ENCODE peak calls at places on chromosomes 4 and X, in eight cellular contexts. Z is upper lobe of left lung, X is H1, G is suprapubic skin, S is GM12878, L is SK-N-SH, N is sigmoid colon, P is transverse colon. W is an unnamed sample.

GRCh38 chr4:107083-107443 is 17.2 kb upstream of the ZNF718 start:
- DNase-seq in Z (no peak), X (no peak), G (no peak), S (no peak), L (no peak), N (no peak), P (no peak), W (no peak)

GRCh38 chrX:131841496-131842410 is 181.3 kb upstream of the STK26 start:
- DNase-seq in Z (peak; percentile 42), X (peak; percentile 49), G (no peak), S (no peak), L (peak; percentile 81), N (no peak), P (peak; percentile 17), W (no peak)

GRCh38 chrX:112473654-112474053 is 206.1 kb downstream of the LHFPL1 start:
- DNase-seq in Z (no peak), X (no peak), G (no peak), S (no peak), L (no peak), N (no peak), P (no peak), W (no peak)

GRCh38 chrX:119118780-119119395 is 8.7 kb downstream of the KIAA1210 start:
- DNase-seq in Z (peak; percentile 22), X (peak; percentile 59), G (no peak), S (no peak), L (peak; percentile 53), N (no peak), P (peak; percentile 32), W (no peak)

GRCh38 chr4:175071123-175071522 is 153.0 kb downstream of the ADAM29 start:
- DNase-seq in Z (no peak), X (no peak), G (no peak), S (no peak), L (no peak), N (no peak), P (no peak), W (no peak)

GRCh38 chr4:156820931-156821330 is 150.7 kb downstream of the PDGFC start:
- DNase-seq in Z (no peak), X (no peak), G (no peak), S (no peak), L (no peak), N (no peak), P (no peak), W (no peak)

GRCh38 chrX:45743081-45743533 is 542.4 kb upstream of the DIPK2B start:
- DNase-seq in Z (no peak), X (no peak), G (no peak), S (no peak), L (peak; percentile 3), N (no peak), P (no peak), W (no peak)

GRCh38 chr4:25767877-25768475 is 94.8 kb downstream of the SEL1L3 start:
- DNase-seq in Z (peak; percentile 63), X (no peak), G (no peak), S (no peak), L (peak; percentile 73), N (no peak), P (peak; percentile 37), W (no peak)

GRCh38 chr4:24853142-24853541 is 57.8 kb downstream of the SOD3 start:
- DNase-seq in Z (no peak), X (no peak), G (no peak), S (no peak), L (no peak), N (no peak), P (no peak), W (no peak)

GRCh38 chrX:40366661-40367060 is 214.1 kb upstream of the ATP6AP2 start:
- DNase-seq in Z (no peak), X (no peak), G (no peak), S (no peak), L (no peak), N (no peak), P (no peak), W (no peak)

GRCh38 chr4:144360394-144360793 is 219.9 kb upstream of the GYPA start:
- DNase-seq in Z (no peak), X (no peak), G (no peak), S (no peak), L (no peak), N (no peak), P (no peak), W (no peak)

GRCh38 chr4:38663021-38663800 is 788 bp upstream of the KLF3 start:
- DNase-seq in Z (no peak), X (peak; percentile 72), G (peak; percentile 92), S (no peak), L (no peak), N (peak; percentile 80), P (no peak), W (peak; percentile 95)

GRCh38 chrX:41238543-41238942 is 95.4 kb upstream of the DDX3X start:
- DNase-seq in Z (no peak), X (no peak), G (no peak), S (no peak), L (no peak), N (no peak), P (no peak), W (no peak)

GRCh38 chr4:48909697-48910096 is 3.1 kb upstream of the OCIAD2 start:
- DNase-seq in Z (no peak), X (no peak), G (no peak), S (no peak), L (peak; percentile 17), N (no peak), P (peak; percentile 22), W (no peak)

DNA sequence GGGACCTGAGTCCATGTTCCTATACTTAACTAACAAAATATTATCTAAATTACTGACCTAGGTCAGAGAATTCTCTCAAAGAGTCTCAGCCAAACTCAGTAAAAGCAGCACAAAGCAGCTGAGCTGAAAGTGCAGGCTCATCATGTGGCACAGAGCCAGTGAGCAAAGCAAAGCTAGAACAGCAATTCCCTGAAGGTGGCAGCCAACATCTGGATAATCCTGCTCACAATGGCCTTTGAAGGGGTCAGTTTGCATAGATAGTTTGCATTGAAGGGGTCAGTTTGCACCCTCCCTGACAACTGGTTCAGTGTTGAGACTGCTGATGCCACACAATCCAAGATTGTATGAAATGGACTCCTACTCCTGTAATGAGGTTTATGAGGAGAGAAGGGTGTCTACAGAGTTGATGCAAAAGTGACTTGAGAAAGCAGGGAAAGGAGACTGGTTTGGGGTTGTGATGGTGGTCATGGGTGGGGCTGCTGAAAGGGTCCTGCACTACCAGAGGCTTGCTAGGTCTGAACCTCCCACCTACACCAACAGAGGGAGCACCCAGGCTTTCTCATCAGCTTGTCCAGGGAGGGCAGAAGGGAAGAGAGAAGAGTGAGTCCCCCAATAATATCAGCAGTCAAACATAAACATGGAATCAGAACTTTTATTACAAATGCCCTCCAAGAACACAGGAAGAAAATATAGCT is 39.7 kb downstream of the TRIM61 start:
- DNase-seq in Z (no peak), X (no peak), G (no peak), S (peak; percentile 25), L (no peak), N (no peak), P (no peak), W (no peak)
- TF ChIP-seq POLR2AphosphoS5 in Z (no peak), X (no peak), G (no peak), S (no peak), L (no peak), N (no peak), P (no peak), W (no peak)

GRCh38 chr4:95640337-95640736 is 91.6 kb upstream of the UNC5C start:
- DNase-seq in Z (no peak), X (no peak), G (no peak), S (no peak), L (no peak), N (no peak), P (no peak), W (no peak)

GRCh38 chr4:95636061-95636460 is 87.3 kb upstream of the UNC5C start:
- DNase-seq in Z (no peak), X (no peak), G (no peak), S (no peak), L (peak; percentile 42), N (no peak), P (no peak), W (no peak)

GRCh38 chr4:95638920-95639501 is 90.2 kb upstream of the UNC5C start:
- DNase-seq in Z (no peak), X (no peak), G (no peak), S (no peak), L (no peak), N (no peak), P (no peak), W (no peak)

GRCh38 chr4:95641571-95641970 is 92.8 kb upstream of the UNC5C start:
- DNase-seq in Z (no peak), X (no peak), G (no peak), S (no peak), L (no peak), N (no peak), P (no peak), W (no peak)

DNA sequence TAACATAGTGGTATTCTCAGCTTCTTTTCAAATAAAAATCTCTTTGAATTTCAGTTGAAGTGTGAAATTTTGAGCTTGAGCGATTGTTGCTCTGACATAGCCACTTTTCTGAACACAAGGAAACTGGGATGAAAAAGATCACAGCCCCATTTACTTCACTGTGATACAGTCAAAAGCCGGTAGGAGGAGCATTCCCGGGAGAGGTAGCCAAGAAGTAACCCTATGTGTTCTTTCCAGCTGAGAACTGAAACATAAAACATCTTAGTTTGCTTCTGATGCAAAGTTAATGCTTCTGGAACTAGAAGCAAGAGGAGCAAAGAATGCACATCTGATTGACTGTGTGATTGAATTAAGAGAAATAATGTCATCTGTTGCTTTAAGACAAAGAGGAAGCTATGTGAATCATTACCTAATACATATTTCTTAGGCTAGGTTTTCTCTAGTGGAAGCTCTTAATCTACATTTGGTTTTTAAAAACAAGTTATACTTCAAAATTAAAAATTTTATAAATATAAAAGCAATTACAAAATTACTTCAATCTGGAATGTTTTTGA is 88.4 kb upstream of the UNC5C start:
- DNase-seq in Z (no peak), X (no peak), G (no peak), S (no peak), L (peak; percentile 42), N (no peak), P (no peak), W (no peak)
- TF ChIP-seq CTCF in Z (no peak), X (peak; percentile 61), G (peak; percentile 11), S (peak; percentile 6), L (peak; percentile 65), N (no peak), P (no peak), W (no peak)

GRCh38 chr4:140300271-140300970 is 73.0 kb upstream of the SCOC start:
- DNase-seq in Z (no peak), X (peak; percentile 40), G (no peak), S (no peak), L (no peak), N (no peak), P (no peak), W (no peak)
- TF ChIP-seq EP300 in Z (no peak), X (no peak), G (no peak), S (no peak), L (peak; percentile 38), N (no peak), P (no peak), W (no peak)

GRCh38 chr4:11483076-11483475 is 54.4 kb upstream of the HS3ST1 start:
- DNase-seq in Z (no peak), X (no peak), G (no peak), S (no peak), L (no peak), N (no peak), P (no peak), W (no peak)

GRCh38 chr4:11485926-11486325 is 57.2 kb upstream of the HS3ST1 start:
- DNase-seq in Z (no peak), X (no peak), G (no peak), S (no peak), L (no peak), N (no peak), P (no peak), W (no peak)

GRCh38 chr4:11475871-11476270 is 47.2 kb upstream of the HS3ST1 start:
- DNase-seq in Z (no peak), X (no peak), G (no peak), S (no peak), L (no peak), N (no peak), P (no peak), W (no peak)

GRCh38 chr4:11480683-11481082 is 52.0 kb upstream of the HS3ST1 start:
- DNase-seq in Z (peak; percentile 66), X (no peak), G (no peak), S (no peak), L (no peak), N (peak; percentile 69), P (no peak), W (no peak)
- TF ChIP-seq POLR2AphosphoS5 in Z (peak; percentile 66), X (no peak), G (no peak), S (no peak), L (no peak), N (no peak), P (no peak), W (peak; percentile 15)